ENCODE peak calls at places on chromosomes 16 and 17, in five cellular contexts. C is H4; U is anterior cingulate cortex; Y is activated CD4-positive, alpha-beta T cell treated with anti-CD3 and anti-CD28 coated beads, Interleukin-2, amount 10 ng/mL, durations not matched to agents 7 days and 5 days; R is upper lobe of right lung. G is an unnamed sample.

GRCh38 chr16:12930881-12931280 is 29.5 kb downstream of the SHISA9 start:
- DNase-seq in C (no peak), U (no peak), Y (no peak), R (no peak), G (no peak)

GRCh38 chr16:85395207-85395912 is 217.8 kb upstream of the GSE1 start:
- DNase-seq in C (peak), U (no peak), Y (no peak), R (peak), G (peak)

GRCh38 chr17:65409381-65409780 is 152.1 kb downstream of the AXIN2 start:
- DNase-seq in C (no peak), U (no peak), Y (no peak), R (no peak), G (no peak)

GRCh38 chr16:65658339-65659275 is 536.7 kb upstream of the CDH11 start:
- DNase-seq in C (peak), U (no peak), Y (no peak), R (peak), G (no peak)

GRCh38 chr16:57413301-57413730 is 8.7 kb downstream of the CCL17 start:
- DNase-seq in C (no peak), U (no peak), Y (no peak), R (no peak), G (peak)

GRCh38 chr16:59543641-59544040 is 809.5 kb upstream of the GOT2 start:
- DNase-seq in C (no peak), U (no peak), Y (no peak), R (no peak), G (no peak)

GRCh38 chr16:69644790-69645189 is 79.0 kb downstream of the NFAT5 start:
- DNase-seq in C (no peak), U (no peak), Y (no peak), R (no peak), G (no peak)

GRCh38 chr16:14028207-14028606 is 42.9 kb upstream of the MRTFB start:
- DNase-seq in C (no peak), U (no peak), Y (no peak), R (no peak), G (no peak)

GRCh38 chr17:72362466-72363335 is 241.9 kb downstream of the SOX9 start:
- DNase-seq in C (peak), U (no peak), Y (no peak), R (no peak), G (no peak)

GRCh38 chr16:81524382-81524781 is 79.8 kb downstream of the CMIP start:
- DNase-seq in C (no peak), U (no peak), Y (peak), R (peak), G (no peak)